ENCODE peak calls at places on chromosomes 7 and 10, in seven cellular contexts. One of them, this sample, is unnamed.
A peak's percentile ranks its signal among the peaks of the same experiment; 100 is the strongest.

GRCh38 chr7:38312776-38313175 is 39.3 kb upstream of the TARP start:
- DNase-seq in GM12878: no peak
- DNase-seq in HepG2: no peak
- DNase-seq in HCT116: no peak
- DNase-seq in H1: no peak
- DNase-seq in SK-N-SH: no peak
- DNase-seq in K562: no peak
- DNase-seq in this sample: no peak

GRCh38 chr10:33897255-33897893 is 562.9 kb upstream of the NRP1 start:
- DNase-seq in GM12878: no peak
- DNase-seq in HepG2: no peak
- DNase-seq in HCT116: no peak
- DNase-seq in H1: no peak
- DNase-seq in SK-N-SH: no peak
- DNase-seq in K562: no peak
- DNase-seq in this sample: no peak

GRCh38 chr10:35693800-35694199 is 51.7 kb upstream of the FZD8 start:
- DNase-seq in GM12878: no peak
- DNase-seq in HepG2: no peak
- DNase-seq in HCT116: no peak
- DNase-seq in H1: no peak
- DNase-seq in SK-N-SH: no peak
- DNase-seq in K562: no peak
- DNase-seq in this sample: no peak

GRCh38 chr7:132406039-132406438 is 170.2 kb downstream of the PLXNA4 start:
- DNase-seq in GM12878: no peak
- DNase-seq in HepG2: no peak
- DNase-seq in HCT116: no peak
- DNase-seq in H1: no peak
- DNase-seq in SK-N-SH: no peak
- DNase-seq in K562: no peak
- DNase-seq in this sample: no peak

GRCh38 chr10:129402459-129402858 is 64.6 kb upstream of the MGMT start:
- DNase-seq in GM12878: no peak
- DNase-seq in HepG2: no peak
- DNase-seq in HCT116: no peak
- DNase-seq in H1: no peak
- DNase-seq in SK-N-SH: no peak
- DNase-seq in K562: no peak
- DNase-seq in this sample: no peak

GRCh38 chr10:123429631-123430257 is 236.4 kb upstream of the GPR26 start:
- DNase-seq in GM12878: no peak
- DNase-seq in HepG2: no peak
- DNase-seq in HCT116: no peak
- DNase-seq in H1: no peak
- DNase-seq in SK-N-SH: peak; percentile 48
- DNase-seq in K562: no peak
- DNase-seq in this sample: no peak

GRCh38 chr10:87590705-87591588 is 68.7 kb upstream of the PAPSS2 start:
- DNase-seq in GM12878: no peak
- DNase-seq in HepG2: peak; percentile 59
- DNase-seq in HCT116: no peak
- DNase-seq in H1: no peak
- DNase-seq in SK-N-SH: no peak
- DNase-seq in K562: no peak
- DNase-seq in this sample: no peak

GRCh38 chr10:13184726-13185514 is 23.6 kb downstream of the MCM10 start:
- DNase-seq in GM12878: no peak
- DNase-seq in HepG2: no peak
- DNase-seq in HCT116: no peak
- DNase-seq in H1: no peak
- DNase-seq in SK-N-SH: no peak
- DNase-seq in K562: no peak
- DNase-seq in this sample: no peak

GRCh38 chr7:128895320-128895719 is 15.2 kb downstream of the KCP start:
- DNase-seq in GM12878: no peak
- DNase-seq in HepG2: no peak
- DNase-seq in HCT116: no peak
- DNase-seq in H1: no peak
- DNase-seq in SK-N-SH: no peak
- DNase-seq in K562: no peak
- DNase-seq in this sample: no peak

GRCh38 chr10:119663866-119664698 is 12.9 kb downstream of the BAG3 start:
- DNase-seq in GM12878: no peak
- DNase-seq in HepG2: no peak
- DNase-seq in HCT116: no peak
- DNase-seq in H1: no peak
- DNase-seq in SK-N-SH: peak; percentile 75
- DNase-seq in K562: no peak
- DNase-seq in this sample: peak; percentile 51

GRCh38 chr10:30639946-30640786 is 10.6 kb upstream of the LYZL2 start:
- DNase-seq in GM12878: no peak
- DNase-seq in HepG2: peak; percentile 53
- DNase-seq in HCT116: peak; percentile 61
- DNase-seq in H1: no peak
- DNase-seq in SK-N-SH: peak; percentile 48
- DNase-seq in K562: peak; percentile 45
- DNase-seq in this sample: peak; percentile 7

GRCh38 chr7:98802088-98802780 is 67.6 kb downstream of the TMEM130 start:
- DNase-seq in GM12878: peak; percentile 92
- DNase-seq in HepG2: peak; percentile 14
- DNase-seq in HCT116: peak; percentile 55
- DNase-seq in H1: no peak
- DNase-seq in SK-N-SH: peak; percentile 91
- DNase-seq in K562: peak; percentile 75
- DNase-seq in this sample: no peak

GRCh38 chr10:126634915-126635314 is 35.6 kb downstream of the C10orf90 start:
- DNase-seq in GM12878: no peak
- DNase-seq in HepG2: no peak
- DNase-seq in HCT116: no peak
- DNase-seq in H1: no peak
- DNase-seq in SK-N-SH: no peak
- DNase-seq in K562: no peak
- DNase-seq in this sample: no peak

GRCh38 chr7:150994141-150994837 is 3.5 kb downstream of the NOS3 start:
- DNase-seq in GM12878: no peak
- DNase-seq in HepG2: no peak
- DNase-seq in HCT116: no peak
- DNase-seq in H1: no peak
- DNase-seq in SK-N-SH: peak; percentile 83
- DNase-seq in K562: peak; percentile 92
- DNase-seq in this sample: no peak

GRCh38 chr10:114879541-114880158 is 58.1 kb downstream of the FHIP2A start:
- DNase-seq in GM12878: peak; percentile 4
- DNase-seq in HepG2: peak; percentile 17
- DNase-seq in HCT116: peak; percentile 43
- DNase-seq in H1: no peak
- DNase-seq in SK-N-SH: peak; percentile 36
- DNase-seq in K562: peak; percentile 28
- DNase-seq in this sample: no peak

GRCh38 chr10:113103131-113103830 is 153.2 kb downstream of the TCF7L2 start:
- DNase-seq in GM12878: no peak
- DNase-seq in HepG2: no peak
- DNase-seq in HCT116: no peak
- DNase-seq in H1: no peak
- DNase-seq in SK-N-SH: no peak
- DNase-seq in K562: no peak
- DNase-seq in this sample: no peak

GRCh38 chr7:134778941-134779740 is at the start of gene CALD1:
- DNase-seq in GM12878: no peak
- DNase-seq in HepG2: peak; percentile 78
- DNase-seq in HCT116: peak; percentile 26
- DNase-seq in H1: peak; percentile 87
- DNase-seq in SK-N-SH: peak; percentile 62
- DNase-seq in K562: no peak
- DNase-seq in this sample: peak; percentile 85

GRCh38 chr7:150996289-150997074 is 5.7 kb downstream of the NOS3 start:
- DNase-seq in GM12878: no peak
- DNase-seq in HepG2: no peak
- DNase-seq in HCT116: no peak
- DNase-seq in H1: no peak
- DNase-seq in SK-N-SH: peak; percentile 40
- DNase-seq in K562: peak; percentile 76
- DNase-seq in this sample: no peak

DNA sequence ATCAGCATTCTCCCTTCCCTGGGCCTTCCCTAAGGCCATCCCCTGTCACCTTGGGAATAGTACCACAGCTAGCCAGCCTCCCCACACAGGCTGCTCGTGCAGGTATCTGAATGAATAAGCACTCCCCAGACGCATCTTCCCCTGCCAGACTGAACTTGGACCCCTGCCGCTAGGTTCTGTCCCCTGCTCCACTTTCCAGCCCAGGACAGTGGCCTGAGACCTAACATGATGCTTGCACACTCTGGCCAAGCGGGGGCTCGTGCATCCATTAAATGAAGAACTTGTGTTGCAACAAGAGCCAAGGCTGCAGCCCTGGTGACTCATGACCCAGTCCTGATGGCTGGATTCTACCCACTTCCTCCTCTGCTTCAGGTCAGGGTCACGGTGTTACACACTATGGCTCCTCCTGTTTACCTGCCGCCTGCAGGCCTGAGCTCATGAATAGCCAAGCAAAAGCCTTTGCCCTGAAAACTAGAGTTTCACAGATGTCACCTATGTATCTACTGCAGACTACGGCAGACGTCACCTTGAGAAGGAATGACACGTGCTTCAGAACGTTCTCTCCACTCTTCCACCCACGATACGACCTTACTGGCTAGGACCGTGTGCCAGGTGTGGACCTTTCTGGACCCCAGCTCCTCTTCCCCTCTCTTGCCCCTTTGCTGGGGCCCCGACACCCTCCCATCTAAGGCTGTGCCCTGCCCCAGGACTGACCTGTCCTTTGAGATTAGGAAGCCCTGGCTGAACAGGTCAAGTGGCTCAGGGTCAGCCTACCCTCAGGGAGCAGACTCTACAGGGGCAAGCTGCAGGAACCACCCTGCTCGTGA is 6.5 kb downstream of the ASB13 start:
- DNase-seq in GM12878: no peak
- DNase-seq in HepG2: peak; percentile 96
- DNase-seq in HCT116: peak; percentile 8
- DNase-seq in H1: no peak
- DNase-seq in SK-N-SH: no peak
- DNase-seq in K562: no peak
- DNase-seq in this sample: peak; percentile 45
- TF ChIP-seq JUND in GM12878: no peak
- TF ChIP-seq JUND in HepG2: peak; percentile 93
- TF ChIP-seq JUND in HCT116: no peak
- TF ChIP-seq JUND in H1: no peak
- TF ChIP-seq JUND in SK-N-SH: no peak
- TF ChIP-seq JUND in K562: peak; percentile 78
- TF ChIP-seq JUND in this sample: no peak

GRCh38 chr7:29479606-29480200 is 83.9 kb upstream of the PRR15 start:
- DNase-seq in GM12878: no peak
- DNase-seq in HepG2: no peak
- DNase-seq in HCT116: no peak
- DNase-seq in H1: no peak
- DNase-seq in SK-N-SH: no peak
- DNase-seq in K562: no peak
- DNase-seq in this sample: no peak
- TF ChIP-seq JUND in GM12878: no peak
- TF ChIP-seq JUND in HepG2: no peak
- TF ChIP-seq JUND in HCT116: no peak
- TF ChIP-seq JUND in H1: no peak
- TF ChIP-seq JUND in SK-N-SH: no peak
- TF ChIP-seq JUND in K562: no peak
- TF ChIP-seq JUND in this sample: no peak

DNA sequence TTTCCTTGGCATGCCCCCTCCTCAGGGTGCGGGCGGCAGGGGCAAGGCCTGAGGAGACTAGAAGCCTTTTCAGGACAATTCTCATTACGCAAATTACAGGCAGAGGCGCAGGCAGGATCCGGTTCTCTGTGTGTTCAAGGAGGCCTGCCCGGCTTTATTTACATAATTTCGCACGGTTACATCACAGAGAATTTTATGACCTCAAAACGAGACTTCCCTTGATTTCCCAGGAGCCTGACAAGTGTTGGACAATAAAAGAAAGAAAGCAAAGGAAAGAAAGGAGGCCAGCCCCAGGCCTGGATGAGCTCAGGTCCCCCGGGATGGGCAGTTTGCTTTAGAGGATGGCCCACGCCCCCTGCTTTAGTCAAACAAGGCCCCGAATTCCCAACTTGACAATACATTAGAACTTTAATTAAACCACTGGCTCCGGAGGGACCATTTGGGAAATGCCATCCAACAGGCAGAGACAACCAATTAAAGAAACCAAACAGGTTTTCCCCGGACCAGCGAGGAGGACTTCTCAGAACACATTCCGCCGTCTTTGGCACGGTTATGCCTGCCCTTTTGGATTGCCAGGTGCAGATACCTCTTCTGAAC is 2.9 kb downstream of the MNX1 start:
- DNase-seq in GM12878: no peak
- DNase-seq in HepG2: no peak
- DNase-seq in HCT116: no peak
- DNase-seq in H1: no peak
- DNase-seq in SK-N-SH: no peak
- DNase-seq in K562: no peak
- DNase-seq in this sample: peak; percentile 86
- TF ChIP-seq JUND in GM12878: no peak
- TF ChIP-seq JUND in HepG2: no peak
- TF ChIP-seq JUND in HCT116: no peak
- TF ChIP-seq JUND in H1: no peak
- TF ChIP-seq JUND in SK-N-SH: no peak
- TF ChIP-seq JUND in K562: no peak
- TF ChIP-seq JUND in this sample: no peak

GRCh38 chr10:98293550-98294269 is 25.7 kb upstream of the LOXL4 start:
- DNase-seq in GM12878: no peak
- DNase-seq in HepG2: no peak
- DNase-seq in HCT116: no peak
- DNase-seq in H1: no peak
- DNase-seq in SK-N-SH: no peak
- DNase-seq in K562: no peak
- DNase-seq in this sample: no peak

GRCh38 chr10:98295401-98295811 is 27.4 kb upstream of the LOXL4 start:
- DNase-seq in GM12878: peak; percentile 2
- DNase-seq in HepG2: no peak
- DNase-seq in HCT116: no peak
- DNase-seq in H1: no peak
- DNase-seq in SK-N-SH: no peak
- DNase-seq in K562: no peak
- DNase-seq in this sample: no peak

GRCh38 chr10:98294270-98294627 is 26.3 kb upstream of the LOXL4 start:
- DNase-seq in GM12878: no peak
- DNase-seq in HepG2: no peak
- DNase-seq in HCT116: no peak
- DNase-seq in H1: no peak
- DNase-seq in SK-N-SH: no peak
- DNase-seq in K562: no peak
- DNase-seq in this sample: no peak

GRCh38 chr10:98296514-98296913 is 28.5 kb upstream of the LOXL4 start:
- DNase-seq in GM12878: no peak
- DNase-seq in HepG2: no peak
- DNase-seq in HCT116: no peak
- DNase-seq in H1: no peak
- DNase-seq in SK-N-SH: no peak
- DNase-seq in K562: no peak
- DNase-seq in this sample: no peak

DNA sequence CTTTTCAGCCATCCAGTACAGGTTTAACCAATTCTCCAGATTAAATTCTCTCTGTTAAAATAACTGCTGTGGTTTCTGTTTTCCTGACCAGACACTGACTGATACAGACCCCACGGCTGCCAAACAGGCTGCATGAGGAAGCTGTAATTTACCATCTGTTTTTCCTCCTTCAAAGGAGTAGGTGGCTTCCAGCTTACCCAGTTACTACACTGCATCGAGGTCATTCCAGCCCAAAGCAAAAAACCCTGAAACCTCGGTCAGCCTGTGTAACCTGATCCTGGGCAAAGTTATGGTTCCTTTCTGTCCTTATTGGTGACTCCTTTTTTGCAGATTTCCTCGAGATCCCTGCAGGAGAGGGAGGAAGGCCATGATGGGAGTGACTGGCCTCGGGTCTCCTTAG is 27.9 kb upstream of the LOXL4 start:
- DNase-seq in GM12878: no peak
- DNase-seq in HepG2: no peak
- DNase-seq in HCT116: no peak
- DNase-seq in H1: no peak
- DNase-seq in SK-N-SH: peak; percentile 35
- DNase-seq in K562: no peak
- DNase-seq in this sample: no peak
- TF ChIP-seq JUND in GM12878: no peak
- TF ChIP-seq JUND in HepG2: no peak
- TF ChIP-seq JUND in HCT116: no peak
- TF ChIP-seq JUND in H1: no peak
- TF ChIP-seq JUND in SK-N-SH: no peak
- TF ChIP-seq JUND in K562: no peak
- TF ChIP-seq JUND in this sample: no peak